ENCODE peak calls at places on chromosomes 13 and 19, in four cellular contexts. H, E, M and K are unnamed samples. For H3K36me3, the result is how much of the 10 kb centered on the place peaks cover.

GRCh38 chr13:101026736-101027398 is 352.3 kb upstream of the TMTC4 start:
- DNase-seq in M (no peak), E (peak), H (no peak), K (no peak)

GRCh38 chr13:32947886-32948285 is 68.3 kb upstream of the KL start:
- DNase-seq in E (no peak), H (no peak), M (no peak), K (no peak)

GRCh38 chr19:49497047-49497789 is 984 bp downstream of the RPS11 start:
- DNase-seq in H (peak), M (peak), E (peak), K (peak)

GRCh38 chr19:41521860-41522555 is 54.0 kb upstream of the CEACAM21 start:
- DNase-seq in H (peak), M (no peak), E (peak), K (peak)

GRCh38 chr13:98959299-98959698 is 18.6 kb downstream of the DOCK9 start:
- DNase-seq in H (no peak), E (no peak), M (no peak), K (no peak)

GRCh38 chr19:50333737-50334617 is 4.8 kb upstream of the KCNC3 start:
- DNase-seq in M (peak), H (peak), E (peak), K (no peak)

GRCh38 chr19:44539236-44539819 is 9.9 kb upstream of the CEACAM20 start:
- DNase-seq in H (no peak), M (no peak), E (no peak), K (no peak)

GRCh38 chr19:42313096-42313839 is at the start of gene TMEM145:
- DNase-seq in M (peak), E (peak), H (peak), K (peak)

GRCh38 chr13:71149498-71150363 is 717.3 kb downstream of the DACH1 start:
- DNase-seq in M (no peak), E (no peak), H (no peak), K (no peak)

GRCh38 chr19:17605761-17606745 is 50.6 kb downstream of the COLGALT1 start:
- DNase-seq in E (peak), H (peak), M (peak), K (peak)

GRCh38 chr13:20160346-20161274 is at the start of gene GJA3:
- DNase-seq in E (peak), H (peak), M (no peak), K (peak)

GRCh38 chr13:86870388-86870966 is 800.7 kb upstream of the SLITRK5 start:
- DNase-seq in H (peak), E (peak), M (no peak), K (peak)

GRCh38 chr19:52224211-52224610 is 34.4 kb downstream of the PPP2R1A start:
- DNase-seq in E (no peak), M (no peak), H (no peak), K (no peak)

GRCh38 chr19:52221831-52222375 is 32.1 kb downstream of the PPP2R1A start:
- DNase-seq in E (no peak), M (no peak), H (no peak), K (no peak)

GRCh38 chr19:52217576-52217975 is 27.7 kb downstream of the PPP2R1A start:
- DNase-seq in H (no peak), M (no peak), E (no peak), K (no peak)

GRCh38 chr19:52219611-52220010 is 29.8 kb downstream of the PPP2R1A start:
- DNase-seq in M (no peak), E (no peak), H (no peak), K (no peak)

DNA sequence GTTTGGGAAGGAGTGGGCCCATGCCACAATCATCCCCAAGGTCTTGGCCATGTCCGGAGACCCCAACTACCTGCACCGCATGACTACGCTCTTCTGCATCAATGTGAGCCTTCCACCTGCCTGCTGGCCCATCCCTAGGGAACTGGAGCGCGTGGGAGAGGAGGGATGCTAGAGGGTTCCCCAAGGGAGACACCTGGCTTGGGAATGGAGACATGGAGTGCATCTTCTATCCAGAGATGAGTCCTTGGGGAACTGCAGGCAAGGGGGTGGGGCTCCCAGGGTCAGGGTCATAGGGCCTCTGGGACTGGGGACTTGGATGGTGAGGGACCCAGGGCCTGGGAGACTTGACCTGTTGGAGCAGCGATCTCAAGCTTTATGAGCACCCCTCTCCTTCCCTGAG is 31.2 kb downstream of the PPP2R1A start:
- DNase-seq in M (no peak), H (no peak), E (no peak), K (no peak)
- H3K36me3 ChIP-seq in M (half or more), H (half or more), E (half or more), K (half or more)

GRCh38 chr19:4652075-4652474 is 12.8 kb downstream of the TNFAIP8L1 start:
- DNase-seq in E (no peak), M (no peak), H (no peak), K (no peak)

GRCh38 chr19:4657262-4657661 is 12.9 kb downstream of the MYDGF start:
- DNase-seq in E (no peak), M (no peak), H (no peak), K (no peak)

GRCh38 chr19:4654437-4655361 is 15.4 kb downstream of the TNFAIP8L1 start:
- DNase-seq in E (no peak), M (no peak), H (no peak), K (no peak)

GRCh38 chr19:4656102-4656501 is 14.0 kb downstream of the MYDGF start:
- DNase-seq in M (no peak), E (no peak), H (no peak), K (no peak)

DNA sequence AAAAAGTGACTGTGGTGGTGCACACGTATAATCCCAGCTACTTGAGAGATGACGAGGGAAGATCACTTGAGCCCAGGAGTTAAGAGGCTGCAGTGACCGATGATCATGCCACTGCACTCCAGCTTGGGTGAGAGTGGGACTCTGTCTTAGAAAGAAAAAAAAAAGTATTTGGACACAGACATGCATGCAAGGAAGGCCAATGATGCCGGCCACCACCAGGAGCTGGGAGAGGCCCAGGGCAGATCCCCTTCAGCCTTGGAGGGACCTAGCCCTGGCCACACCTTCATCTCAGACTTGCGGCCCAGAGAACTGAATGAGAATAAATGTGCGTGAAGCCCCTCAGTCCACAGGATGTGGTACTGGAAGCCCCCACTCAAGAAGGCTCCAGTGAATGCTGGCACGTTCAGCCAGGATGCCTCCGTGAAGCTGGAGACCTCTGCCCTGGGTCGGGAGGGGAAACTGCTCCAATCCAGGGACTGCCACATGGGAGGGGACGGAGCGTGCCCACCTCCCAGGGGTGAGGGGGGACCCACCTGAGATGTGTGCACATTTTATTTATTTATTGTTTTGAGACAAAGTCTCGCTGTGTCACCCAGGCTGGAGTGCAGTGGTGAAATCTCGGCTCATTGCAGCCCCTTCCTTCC is 14.6 kb downstream of the TNFAIP8L1 start:
- DNase-seq in H (no peak), E (no peak), M (no peak), K (no peak)
- H3K36me3 ChIP-seq in H (under half), E (under half), M (half or more), K (under half)

GRCh38 chr13:113535381-113535781 is 44.9 kb upstream of the DCUN1D2 start:
- DNase-seq in E (no peak), H (no peak), M (no peak), K (no peak)
- H3K36me3 ChIP-seq in E (half or more), H (under half), M (under half), K (under half)

DNA sequence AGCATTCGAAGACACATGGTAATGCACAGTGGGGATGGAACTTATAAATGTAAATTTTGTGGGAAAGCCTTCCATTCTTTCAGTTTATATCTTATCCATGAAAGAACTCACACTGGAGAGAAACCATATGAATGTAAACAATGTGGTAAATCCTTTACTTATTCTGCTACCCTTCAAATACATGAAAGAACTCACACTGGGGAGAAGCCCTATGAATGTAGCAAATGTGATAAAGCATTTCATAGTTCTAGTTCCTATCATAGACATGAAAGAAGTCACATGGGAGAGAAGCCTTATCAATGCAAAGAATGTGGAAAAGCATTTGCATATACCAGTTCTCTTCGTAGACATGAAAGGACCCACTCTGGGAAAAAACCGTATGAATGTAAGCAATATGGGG is 16.2 kb upstream of the ZNF763 start:
- DNase-seq in E (no peak), M (no peak), H (no peak), K (no peak)
- H3K36me3 ChIP-seq in E (half or more), M (under half), H (under half), K (half or more)

DNA sequence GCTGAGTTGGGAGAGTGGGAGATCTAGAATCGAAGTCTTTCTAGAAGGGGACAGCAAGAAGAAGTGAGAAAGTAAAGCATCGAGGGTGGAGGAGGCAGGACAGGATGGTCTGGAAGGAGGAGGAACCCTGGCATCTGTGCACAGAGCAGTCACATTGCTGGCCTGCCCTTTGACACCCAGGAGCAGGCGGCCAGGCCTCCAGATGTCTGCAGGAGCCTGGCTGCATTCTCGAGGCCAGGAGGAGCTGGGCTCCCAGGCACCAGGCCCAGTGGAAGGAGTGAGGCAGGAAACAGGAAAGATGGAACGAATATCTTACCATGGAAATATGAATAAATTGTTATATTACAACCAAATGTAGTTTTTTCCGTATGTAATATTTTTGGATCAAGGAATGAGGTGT is 27.7 kb upstream of the ARGLU1 start:
- DNase-seq in M (peak), H (no peak), E (no peak), K (no peak)
- H3K36me3 ChIP-seq in M (under half), H (under half), E (under half), K (under half)

GRCh38 chr19:18850560-18851375 is 19.0 kb downstream of the UPF1 start:
- DNase-seq in E (no peak), M (no peak), H (no peak), K (no peak)
- H3K36me3 ChIP-seq in E (half or more), M (half or more), H (under half), K (half or more)